ENCODE peak calls at places on chromosomes 12 and 14, in ten cellular contexts. P is esophagus muscularis mucosa, X is transverse colon, Q is adrenal gland, K is Peyer's patch, H is heart left ventricle, V is NB4, T is body of pancreas, B is stomach, U is esophagus squamous epithelium. M is an unnamed sample.

GRCh38 chr14:40784860-40785259 is 821.8 kb upstream of the LRFN5 start:
- DNase-seq in B (no peak), V (no peak), H (no peak), T (no peak), U (no peak), X (no peak), K (no peak), P (no peak), Q (no peak), M (peak; percentile 51)

GRCh38 chr14:105890474-105891220 is 364.3 kb downstream of the TMEM121 start:
- DNase-seq in V (no peak), B (no peak), T (peak; percentile 3), U (no peak), K (no peak), Q (peak; percentile 9), X (peak; percentile 5), P (no peak), H (no peak), M (peak; percentile 67)

GRCh38 chr12:129659927-129660326 is 243.9 kb downstream of the TMEM132D start:
- DNase-seq in H (no peak), B (no peak), P (no peak), T (no peak), U (no peak), Q (peak; percentile 76), X (peak; percentile 15), V (no peak), K (no peak), M (no peak)

GRCh38 chr12:7015555-7016370 is 2.5 kb downstream of the LPCAT3 start:
- DNase-seq in Q (no peak), U (no peak), T (no peak), X (no peak), H (no peak), K (no peak), P (no peak), V (no peak), B (no peak), M (no peak)

GRCh38 chr14:96673706-96674105 is 123.5 kb upstream of the VRK1 start:
- DNase-seq in K (no peak), U (no peak), V (no peak), B (no peak), X (no peak), H (no peak), T (no peak), P (no peak), Q (no peak), M (no peak)

GRCh38 chr12:108322998-108323397 is 16.1 kb downstream of the CMKLR1 start:
- DNase-seq in H (no peak), B (no peak), P (no peak), K (no peak), T (no peak), Q (no peak), V (no peak), U (no peak), X (no peak), M (no peak)

GRCh38 chr12:94561943-94562411 is 88.4 kb downstream of the TMCC3 start:
- DNase-seq in T (peak; percentile 83), V (no peak), Q (peak; percentile 81), K (peak; percentile 28), U (no peak), B (peak; percentile 79), P (no peak), H (peak; percentile 54), X (peak; percentile 56), M (no peak)

GRCh38 chr12:17661250-17661649 is 428.7 kb downstream of the RERGL start:
- DNase-seq in K (no peak), P (no peak), H (no peak), V (no peak), Q (no peak), X (no peak), U (no peak), B (no peak), T (no peak), M (no peak)

GRCh38 chr14:58966991-58967390 is 221.5 kb upstream of the DAAM1 start:
- DNase-seq in Q (peak; percentile 25), B (no peak), X (no peak), K (no peak), H (no peak), V (no peak), P (no peak), T (peak; percentile 64), U (no peak), M (no peak)

GRCh38 chr14:44962573-44963528 is 861 bp downstream of the TOGARAM1 start:
- DNase-seq in X (peak; percentile 54), P (peak; percentile 92), V (peak; percentile 64), T (peak; percentile 59), K (peak; percentile 23), U (no peak), H (peak; percentile 72), Q (peak; percentile 55), B (peak; percentile 49), M (peak; percentile 92)

GRCh38 chr14:20469890-20470858 is 968 bp downstream of the PNP start:
- DNase-seq in H (no peak), K (peak; percentile 63), X (peak; percentile 49), Q (peak; percentile 31), T (peak; percentile 36), P (no peak), V (peak; percentile 88), B (peak; percentile 40), U (no peak), M (peak; percentile 81)

GRCh38 chr12:116418551-116418950 is 140.6 kb upstream of the MAP1LC3B2 start:
- DNase-seq in K (no peak), T (no peak), P (no peak), X (no peak), U (no peak), H (no peak), Q (no peak), V (peak; percentile 94), B (no peak), M (peak; percentile 37)

GRCh38 chr14:75515631-75515999 is 6.7 kb upstream of the BATF start:
- DNase-seq in T (no peak), B (no peak), H (no peak), K (peak; percentile 77), X (no peak), U (no peak), P (peak; percentile 91), Q (no peak), V (peak; percentile 90), M (peak; percentile 86)

GRCh38 chr14:79044894-79045624 is 874.9 kb downstream of the NRXN3 start:
- DNase-seq in Q (no peak), X (peak; percentile 29), K (no peak), B (no peak), V (no peak), T (peak; percentile 17), U (no peak), H (no peak), P (no peak), M (no peak)

GRCh38 chr12:6370994-6371754 is 4.2 kb downstream of the SCNN1A start:
- DNase-seq in X (peak; percentile 84), K (no peak), T (peak; percentile 67), B (peak; percentile 66), H (no peak), V (peak; percentile 65), P (no peak), U (no peak), Q (peak; percentile 71), M (peak; percentile 48)

GRCh38 chr12:45655186-45655585 is 74.3 kb upstream of the ARID2 start:
- DNase-seq in K (no peak), B (no peak), V (peak; percentile 41), X (peak; percentile 15), P (no peak), H (no peak), U (no peak), T (peak; percentile 11), Q (no peak), M (no peak)

GRCh38 chr14:104792101-104792884 is 3.3 kb downstream of the AKT1 start:
- DNase-seq in B (peak; percentile 90), K (no peak), X (no peak), H (peak; percentile 88), Q (peak; percentile 94), T (peak; percentile 83), U (no peak), V (no peak), P (no peak), M (peak; percentile 89)
- TF ChIP-seq POLR2A in B (no peak), K (no peak), X (no peak), H (no peak), Q (no peak), T (no peak), U (no peak), V (no peak), P (no peak), M (no peak)

GRCh38 chr14:92676448-92677086 is 71.9 kb downstream of the LGMN start:
- DNase-seq in Q (no peak), T (no peak), X (no peak), U (no peak), B (no peak), V (no peak), P (no peak), H (no peak), K (no peak), M (peak; percentile 77)
- TF ChIP-seq POLR2A in Q (no peak), T (no peak), X (no peak), U (no peak), B (no peak), V (no peak), P (no peak), H (no peak), K (no peak), M (no peak)

GRCh38 chr14:50001146-50001998 is 108.5 kb downstream of the ARF6 start:
- DNase-seq in X (peak; percentile 78), Q (no peak), V (peak; percentile 62), T (peak; percentile 70), B (peak; percentile 75), P (no peak), U (no peak), K (peak; percentile 77), H (peak; percentile 49), M (peak; percentile 89)
- TF ChIP-seq POLR2A in X (peak; percentile 64), Q (no peak), V (peak; percentile 13), T (no peak), B (no peak), P (no peak), U (no peak), K (peak; percentile 68), H (no peak), M (no peak)

DNA sequence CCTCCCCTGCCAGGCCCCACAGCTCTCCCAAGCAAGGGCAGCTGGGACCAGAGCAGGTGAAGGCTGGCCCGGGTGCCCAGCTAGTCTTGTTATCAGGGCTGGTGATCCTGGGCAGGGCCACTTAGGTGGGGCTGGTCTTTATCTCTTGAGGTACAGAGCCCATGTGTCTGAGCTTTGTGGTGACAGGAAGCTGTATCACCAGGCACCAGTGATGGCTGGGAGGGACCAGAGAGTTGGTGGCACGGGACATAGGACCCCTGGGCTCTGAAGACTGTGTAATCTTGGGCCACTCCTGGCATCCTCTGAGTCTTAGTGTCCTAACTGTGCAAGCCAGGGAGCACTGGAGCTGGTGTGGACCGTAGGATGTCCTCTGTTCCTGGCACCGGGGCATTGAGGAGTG is 12.8 kb upstream of the HPD start:
- DNase-seq in K (no peak), Q (no peak), T (no peak), P (no peak), U (no peak), B (no peak), V (no peak), H (no peak), X (no peak), M (no peak)
- TF ChIP-seq POLR2A in K (no peak), Q (no peak), T (no peak), P (no peak), U (no peak), B (no peak), V (no peak), H (no peak), X (no peak), M (no peak)

DNA sequence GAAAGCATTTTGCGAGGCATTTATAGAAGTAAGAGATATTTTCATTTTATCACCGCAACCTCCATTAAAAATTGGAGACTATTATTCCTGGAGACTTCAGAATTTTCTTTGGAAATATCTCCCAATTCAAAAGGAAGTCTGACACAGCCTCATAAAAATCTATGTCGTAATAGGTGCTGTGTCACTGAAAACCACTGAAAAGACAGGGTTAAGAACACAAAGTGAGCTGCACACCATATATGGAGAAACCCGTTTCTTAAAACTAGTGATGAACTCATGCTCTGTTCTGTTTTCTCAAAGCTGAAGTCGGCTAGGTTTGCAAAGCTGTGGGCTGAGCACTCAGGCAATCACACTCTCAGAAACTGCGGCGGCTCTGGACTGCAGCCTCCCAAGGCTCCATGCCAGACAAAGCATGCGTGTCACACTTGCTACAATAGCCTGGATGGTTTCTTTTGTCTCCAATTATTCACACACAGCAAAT is at the start of gene GLIPR1:
- DNase-seq in K (peak; percentile 79), T (peak; percentile 73), U (peak; percentile 15), H (peak; percentile 71), B (peak; percentile 57), Q (peak; percentile 78), P (peak; percentile 93), V (peak; percentile 95), X (peak; percentile 68), M (peak; percentile 90)
- TF ChIP-seq POLR2A in K (peak; percentile 62), T (peak; percentile 50), U (peak; percentile 64), H (no peak), B (no peak), Q (peak; percentile 22), P (peak; percentile 54), V (peak; percentile 54), X (peak; percentile 69), M (peak; percentile 67)